ENCODE peak calls at places on chromosome 20, in six cellular contexts. O is HepG2, Y is HCT116, I is K562, F is H1, P is GM12878. D is an unnamed sample.

GRCh38 chr20:21352703-21353102 is 44.6 kb downstream of the NKX2-4 start:
- DNase-seq in O (peak; percentile 51), Y (no peak), I (no peak), F (no peak), P (no peak), D (no peak)

GRCh38 chr20:10578607-10579006 is 95.2 kb downstream of the JAG1 start:
- DNase-seq in O (peak; percentile 71), Y (peak; percentile 64), I (no peak), F (no peak), P (no peak), D (no peak)

GRCh38 chr20:25486377-25486776 is 78.9 kb downstream of the GINS1 start:
- DNase-seq in O (no peak), Y (no peak), I (no peak), F (no peak), P (no peak), D (no peak)

GRCh38 chr20:53656653-53657288 is 63.1 kb upstream of the ZNF217 start:
- DNase-seq in O (no peak), Y (no peak), I (no peak), F (no peak), P (no peak), D (no peak)

GRCh38 chr20:12203399-12203798 is 285.7 kb downstream of the BTBD3 start:
- DNase-seq in O (no peak), Y (no peak), I (no peak), F (no peak), P (no peak), D (no peak)

GRCh38 chr20:17721802-17722486 is 22.2 kb downstream of the BANF2 start:
- DNase-seq in O (peak; percentile 99), Y (peak; percentile 8), I (no peak), F (no peak), P (no peak), D (no peak)

GRCh38 chr20:6994452-6994851 is 227.0 kb downstream of the BMP2 start:
- DNase-seq in O (no peak), Y (no peak), I (no peak), F (no peak), P (no peak), D (no peak)

GRCh38 chr20:31516651-31517050 is 2.4 kb downstream of the HM13 start:
- DNase-seq in O (no peak), Y (no peak), I (no peak), F (no peak), P (no peak), D (no peak)

GRCh38 chr20:40265872-40266533 is 423.0 kb downstream of the MAFB start:
- DNase-seq in O (peak; percentile 35), Y (no peak), I (no peak), F (no peak), P (no peak), D (no peak)

GRCh38 chr20:63830821-63831593 is at the start of gene ZBTB46:
- DNase-seq in O (no peak), Y (no peak), I (peak; percentile 97), F (no peak), P (no peak), D (no peak)

GRCh38 chr20:57922701-57923100 is 212.9 kb upstream of the PMEPA1 start:
- DNase-seq in O (no peak), Y (no peak), I (no peak), F (no peak), P (no peak), D (no peak)

GRCh38 chr20:46757754-46758678 is 48.6 kb downstream of the SLC2A10 start:
- DNase-seq in O (peak; percentile 59), Y (peak; percentile 48), I (peak; percentile 81), F (no peak), P (peak; percentile 30), D (peak; percentile 58)

GRCh38 chr20:36544134-36545018 is 3.1 kb downstream of the MYL9 start:
- DNase-seq in O (no peak), Y (no peak), I (no peak), F (no peak), P (no peak), D (no peak)

GRCh38 chr20:32443386-32443974 is 85.3 kb downstream of the ASXL1 start:
- DNase-seq in O (no peak), Y (no peak), I (no peak), F (no peak), P (no peak), D (no peak)

GRCh38 chr20:15673206-15673605 is 900.0 kb downstream of the KIF16B start:
- DNase-seq in O (no peak), Y (no peak), I (no peak), F (no peak), P (no peak), D (no peak)

GRCh38 chr20:9021216-9021615 is 47.7 kb upstream of the PLCB4 start:
- DNase-seq in O (no peak), Y (no peak), I (no peak), F (no peak), P (no peak), D (no peak)

GRCh38 chr20:56400001-56400640 is 7.7 kb downstream of the CSTF1 start:
- DNase-seq in O (peak; percentile 76), Y (peak; percentile 51), I (peak; percentile 48), F (no peak), P (peak; percentile 31), D (peak; percentile 56)

GRCh38 chr20:9136114-9136513 is 67.2 kb downstream of the PLCB4 start:
- DNase-seq in O (no peak), Y (no peak), I (peak; percentile 22), F (no peak), P (no peak), D (no peak)

GRCh38 chr20:32476684-32477593 is 108.2 kb downstream of the NOL4L start:
- DNase-seq in O (no peak), Y (no peak), I (no peak), F (no peak), P (no peak), D (no peak)

GRCh38 chr20:20702330-20703245 is 9.9 kb downstream of the RALGAPA2 start:
- DNase-seq in O (no peak), Y (no peak), I (no peak), F (no peak), P (no peak), D (no peak)

GRCh38 chr20:53828673-53829085 is 235.0 kb upstream of the ZNF217 start:
- DNase-seq in O (no peak), Y (peak; percentile 29), I (peak; percentile 23), F (no peak), P (no peak), D (peak; percentile 44)

GRCh38 chr20:57622579-57623381 is 2.6 kb upstream of the ZBP1 start:
- DNase-seq in O (peak; percentile 41), Y (peak; percentile 45), I (peak; percentile 63), F (peak; percentile 38), P (no peak), D (peak; percentile 57)

GRCh38 chr20:33793011-33793931 is 17.9 kb upstream of the CHMP4B start:
- DNase-seq in O (peak; percentile 40), Y (no peak), I (no peak), F (no peak), P (no peak), D (no peak)

GRCh38 chr20:50826121-50826520 is 31.3 kb downstream of the BCAS4 start:
- DNase-seq in O (no peak), Y (no peak), I (no peak), F (no peak), P (no peak), D (no peak)
- TF ChIP-seq YY1 in O (no peak), Y (no peak), I (no peak), F (no peak), P (no peak), D (no peak)

GRCh38 chr20:23340524-23340923 is 10.1 kb upstream of the NXT1 start:
- DNase-seq in O (peak; percentile 77), Y (peak; percentile 54), I (peak; percentile 26), F (no peak), P (no peak), D (no peak)
- TF ChIP-seq ZNF274 in O (no peak), Y (no peak), I (no peak), F (no peak), P (no peak), D (no peak)

GRCh38 chr20:62818592-62819493 is 2.0 kb downstream of the COL9A3 start:
- DNase-seq in O (peak; percentile 96), Y (no peak), I (no peak), F (no peak), P (no peak), D (no peak)

GRCh38 chr20:62815066-62815991 is 1.5 kb upstream of the COL9A3 start:
- DNase-seq in O (peak; percentile 92), Y (no peak), I (peak; percentile 45), F (peak; percentile 54), P (no peak), D (no peak)

GRCh38 chr20:62816031-62816878 is 595 bp upstream of the COL9A3 start:
- DNase-seq in O (no peak), Y (no peak), I (no peak), F (peak; percentile 84), P (no peak), D (peak; percentile 87)

GRCh38 chr20:62817975-62818591 is 1.2 kb downstream of the COL9A3 start:
- DNase-seq in O (no peak), Y (no peak), I (no peak), F (no peak), P (no peak), D (no peak)

GRCh38 chr20:62816879-62817873 is at the start of gene COL9A3:
- DNase-seq in O (peak; percentile 63), Y (no peak), I (peak; percentile 59), F (no peak), P (no peak), D (no peak)
- H3K4me3 ChIP-seq in O (peak within 1 kb of the TSS; percentile 77), Y (peak within 1 kb of the TSS; percentile 45), I (no peak within 1 kb of the TSS), F (peak within 1 kb of the TSS; percentile 54), P (no peak within 1 kb of the TSS), D (peak within 1 kb of the TSS; percentile 78)

DNA sequence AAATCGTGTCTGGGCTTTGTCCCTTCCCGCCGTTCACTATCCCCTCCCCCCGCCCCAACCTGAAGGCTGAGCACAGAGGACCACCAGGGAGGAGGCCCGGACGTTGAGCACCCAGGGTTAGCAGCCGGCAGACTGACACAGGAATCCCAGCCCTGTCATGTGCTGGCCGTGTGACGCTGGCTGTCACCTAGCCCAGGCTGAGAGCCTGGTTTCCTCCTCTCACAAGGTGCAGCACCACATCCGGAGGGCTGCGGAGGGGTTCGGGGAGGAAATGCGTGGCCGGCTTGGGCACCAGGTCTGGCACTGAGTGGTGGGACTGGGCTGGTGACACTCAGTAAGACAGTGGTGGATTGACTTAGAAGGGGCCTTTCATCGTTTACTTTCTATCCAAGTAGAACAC is 4.6 kb upstream of the LSM14B start:
- DNase-seq in O (no peak), Y (no peak), I (no peak), F (no peak), P (no peak), D (no peak)
- TF ChIP-seq YY1 in O (no peak), Y (no peak), I (no peak), F (no peak), P (no peak), D (no peak)

D was measured in NT2/D1.